ENCODE peak calls at places on chromosomes 6 and 20, in five cellular contexts. E is sigmoid colon, H is fibroblast of mammary gland, K is lower lobe of right lung, O is cardiac fibroblast. X is an unnamed sample.

GRCh38 chr20:325889-326644 is 715 bp downstream of the SOX12 start:
- DNase-seq in E (peak; percentile 89), H (peak; percentile 59), K (peak; percentile 80), O (peak; percentile 72), X (peak; percentile 87)

GRCh38 chr6:125393449-125393858 is 91.7 kb upstream of the HDDC2 start:
- DNase-seq in E (no peak), H (no peak), K (no peak), O (no peak), X (no peak)

GRCh38 chr20:40668449-40669228 is 20.4 kb downstream of the MAFB start:
- DNase-seq in E (no peak), H (no peak), K (no peak), O (no peak), X (no peak)

GRCh38 chr6:72963946-72964345 is 261.4 kb downstream of the KHDC1L start:
- DNase-seq in E (no peak), H (peak; percentile 11), K (no peak), O (no peak), X (no peak)

GRCh38 chr6:155224031-155224451 is 39.8 kb upstream of the CLDN20 start:
- DNase-seq in E (no peak), H (peak; percentile 88), K (no peak), O (peak; percentile 74), X (peak; percentile 64)

GRCh38 chr20:55882922-55883321 is 122.4 kb downstream of the CBLN4 start:
- DNase-seq in E (no peak), H (no peak), K (no peak), O (no peak), X (no peak)

GRCh38 chr20:48262396-48262795 is 477.1 kb upstream of the SULF2 start:
- DNase-seq in E (no peak), H (no peak), K (no peak), O (no peak), X (no peak)

GRCh38 chr6:15775741-15776140 is 112.9 kb upstream of the DTNBP1 start:
- DNase-seq in E (no peak), H (no peak), K (no peak), O (peak; percentile 4), X (no peak)

GRCh38 chr20:53716385-53716784 is 122.7 kb upstream of the ZNF217 start:
- DNase-seq in E (no peak), H (no peak), K (no peak), O (no peak), X (peak; percentile 50)

GRCh38 chr6:92752114-92752513 is 667.2 kb downstream of the EPHA7 start:
- DNase-seq in E (no peak), H (no peak), K (no peak), O (no peak), X (no peak)

GRCh38 chr6:106223300-106223930 is 102.1 kb downstream of the ATG5 start:
- DNase-seq in E (no peak), H (peak; percentile 82), K (no peak), O (peak; percentile 84), X (peak; percentile 76)

GRCh38 chr20:59017493-59018231 is 1.6 kb upstream of the TUBB1 start:
- DNase-seq in E (peak; percentile 50), H (no peak), K (no peak), O (no peak), X (no peak)

GRCh38 chr6:121305957-121306607 is 28.2 kb downstream of the TBC1D32 start:
- DNase-seq in E (no peak), H (peak; percentile 50), K (no peak), O (peak; percentile 60), X (peak; percentile 58)

GRCh38 chr6:42260424-42260888 is 42.8 kb upstream of the MRPS10 start:
- DNase-seq in E (peak; percentile 70), H (peak; percentile 58), K (no peak), O (no peak), X (peak; percentile 49)

GRCh38 chr6:144722925-144723324 is 437.8 kb downstream of the UTRN start:
- DNase-seq in E (no peak), H (no peak), K (no peak), O (no peak), X (peak; percentile 17)

GRCh38 chr20:19121463-19121862 is 91.0 kb upstream of the SLC24A3 start:
- DNase-seq in E (no peak), H (no peak), K (no peak), O (no peak), X (peak; percentile 19)

GRCh38 chr6:16004934-16005673 is 123.8 kb upstream of the MYLIP start:
- DNase-seq in E (no peak), H (no peak), K (no peak), O (no peak), X (no peak)

GRCh38 chr6:151178373-151178772 is 61.4 kb upstream of the AKAP12 start:
- DNase-seq in E (no peak), H (no peak), K (no peak), O (no peak), X (no peak)

GRCh38 chr6:151179321-151179720 is 60.4 kb upstream of the AKAP12 start:
- DNase-seq in E (no peak), H (peak; percentile 96), K (no peak), O (peak; percentile 55), X (no peak)

GRCh38 chr6:151186276-151186675 is 53.5 kb upstream of the AKAP12 start:
- DNase-seq in E (no peak), H (no peak), K (no peak), O (no peak), X (no peak)

GRCh38 chr6:151180321-151180720 is 59.4 kb upstream of the AKAP12 start:
- DNase-seq in E (no peak), H (no peak), K (no peak), O (no peak), X (peak; percentile 50)

GRCh38 chr6:151181701-151182367 is 57.9 kb upstream of the AKAP12 start:
- DNase-seq in E (no peak), H (peak; percentile 27), K (no peak), O (peak; percentile 43), X (no peak)
- TF ChIP-seq CTCF in E (no peak), H (no peak), K (no peak), O (no peak), X (no peak)

GRCh38 chr20:33072813-33073212 is 6.6 kb upstream of the BPIFB4 start:
- DNase-seq in E (no peak), H (no peak), K (no peak), O (no peak), X (no peak)

GRCh38 chr20:33074675-33075074 is 4.8 kb upstream of the BPIFB4 start:
- DNase-seq in E (no peak), H (no peak), K (no peak), O (no peak), X (no peak)

GRCh38 chr20:33076662-33077398 is 2.6 kb upstream of the BPIFB4 start:
- DNase-seq in E (no peak), H (no peak), K (no peak), O (no peak), X (peak; percentile 37)

GRCh38 chr20:33072362-33072761 is 7.1 kb upstream of the BPIFB4 start:
- DNase-seq in E (no peak), H (no peak), K (no peak), O (no peak), X (no peak)

GRCh38 chr20:33075281-33075680 is 4.2 kb upstream of the BPIFB4 start:
- DNase-seq in E (no peak), H (no peak), K (no peak), O (no peak), X (no peak)
- H3K4me3 ChIP-seq in E (no peak overlapping the region), H (no peak overlapping the region), K (no peak overlapping the region), O (no peak overlapping the region), X (no peak overlapping the region)

GRCh38 chr6:118530942-118531341 is 17.2 kb upstream of the PLN start:
- DNase-seq in E (no peak), H (no peak), K (no peak), O (no peak), X (no peak)

GRCh38 chr6:118528129-118528528 is 20.0 kb upstream of the PLN start:
- DNase-seq in E (no peak), H (no peak), K (no peak), O (peak; percentile 13), X (no peak)

GRCh38 chr6:118524686-118525085 is 23.4 kb upstream of the PLN start:
- DNase-seq in E (no peak), H (no peak), K (no peak), O (no peak), X (no peak)

GRCh38 chr6:118525913-118526490 is 22.1 kb upstream of the PLN start:
- DNase-seq in E (no peak), H (no peak), K (no peak), O (no peak), X (no peak)

DNA sequence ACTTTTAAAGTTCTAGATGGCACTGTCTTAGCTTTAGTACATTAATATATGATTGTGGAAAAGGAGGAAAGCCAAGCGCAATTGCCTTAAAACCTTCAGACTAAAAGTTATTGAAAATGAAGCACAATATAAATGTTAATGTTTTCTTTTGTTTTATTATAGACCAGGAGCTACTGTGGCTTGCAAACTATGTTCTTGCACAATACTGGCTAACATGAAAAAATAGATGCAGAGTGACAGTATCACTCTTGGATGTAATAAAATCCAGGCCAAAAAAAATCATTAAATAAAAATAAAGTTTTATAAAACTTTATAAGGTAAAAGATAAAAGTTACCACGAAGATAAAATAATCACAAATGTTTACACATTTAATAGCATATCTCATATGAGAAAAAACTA is 18.3 kb upstream of the PLN start:
- DNase-seq in E (no peak), H (no peak), K (no peak), O (peak; percentile 8), X (no peak)
- TF ChIP-seq CTCF in E (no peak), H (no peak), K (no peak), O (no peak), X (no peak)

GRCh38 chr20:60056345-60057122 is 98.3 kb downstream of the CDH26 start:
- DNase-seq in E (peak; percentile 46), H (no peak), K (no peak), O (no peak), X (peak; percentile 83)
- H3K4me3 ChIP-seq in E (no peak overlapping the region), H (no peak overlapping the region), K (peak overlapping the region; percentile 32), O (no peak overlapping the region), X (peak overlapping the region; percentile 80)